ENCODE peak calls at places on chromosomes 1 and 21, in nine cellular contexts. One of them, this sample, is unnamed.

GRCh38 chr1:47332779-47333577 is 612 bp upstream of the CMPK1 start:
- DNase-seq in lower leg skin: no peak
- DNase-seq in heart left ventricle: no peak
- DNase-seq in endothelial cell of umbilical vein: peak
- DNase-seq in HCT116: no peak
- DNase-seq in A549: no peak
- DNase-seq in K562: no peak
- DNase-seq in body of pancreas: no peak
- DNase-seq in stomach: no peak
- DNase-seq in this sample: no peak

GRCh38 chr1:93346472-93346991 is 825 bp downstream of the DR1 start:
- DNase-seq in A549: no peak
- DNase-seq in K562: peak
- DNase-seq in lower leg skin: no peak
- DNase-seq in heart left ventricle: peak
- DNase-seq in endothelial cell of umbilical vein: peak
- DNase-seq in HCT116: no peak
- DNase-seq in stomach: no peak
- DNase-seq in body of pancreas: peak
- DNase-seq in this sample: no peak

GRCh38 chr1:169869426-169869825 is 24.3 kb downstream of the SCYL3 start:
- DNase-seq in K562: no peak
- DNase-seq in body of pancreas: no peak
- DNase-seq in A549: no peak
- DNase-seq in heart left ventricle: no peak
- DNase-seq in HCT116: no peak
- DNase-seq in endothelial cell of umbilical vein: no peak
- DNase-seq in stomach: no peak
- DNase-seq in lower leg skin: no peak
- DNase-seq in this sample: no peak

GRCh38 chr1:201307239-201307638 is 23.9 kb downstream of the PKP1 start:
- DNase-seq in HCT116: no peak
- DNase-seq in heart left ventricle: no peak
- DNase-seq in A549: no peak
- DNase-seq in endothelial cell of umbilical vein: no peak
- DNase-seq in K562: no peak
- DNase-seq in stomach: no peak
- DNase-seq in lower leg skin: no peak
- DNase-seq in body of pancreas: no peak
- DNase-seq in this sample: peak

GRCh38 chr1:221247050-221247449 is 367.8 kb downstream of the HLX start:
- DNase-seq in stomach: no peak
- DNase-seq in body of pancreas: no peak
- DNase-seq in HCT116: no peak
- DNase-seq in K562: no peak
- DNase-seq in A549: no peak
- DNase-seq in endothelial cell of umbilical vein: no peak
- DNase-seq in lower leg skin: no peak
- DNase-seq in heart left ventricle: no peak
- DNase-seq in this sample: no peak

GRCh38 chr1:84433253-84434080 is 35.2 kb downstream of the DNASE2B start:
- DNase-seq in A549: peak
- DNase-seq in lower leg skin: no peak
- DNase-seq in stomach: peak
- DNase-seq in body of pancreas: peak
- DNase-seq in endothelial cell of umbilical vein: peak
- DNase-seq in HCT116: peak
- DNase-seq in heart left ventricle: peak
- DNase-seq in K562: peak
- DNase-seq in this sample: peak

GRCh38 chr1:155191904-155192303 is 15.8 kb downstream of the THBS3 start:
- DNase-seq in heart left ventricle: peak
- DNase-seq in body of pancreas: no peak
- DNase-seq in HCT116: no peak
- DNase-seq in stomach: no peak
- DNase-seq in lower leg skin: no peak
- DNase-seq in A549: no peak
- DNase-seq in K562: no peak
- DNase-seq in endothelial cell of umbilical vein: no peak
- DNase-seq in this sample: no peak

GRCh38 chr1:14844359-14844758 is 245.9 kb downstream of the KAZN start:
- DNase-seq in HCT116: no peak
- DNase-seq in heart left ventricle: no peak
- DNase-seq in K562: no peak
- DNase-seq in stomach: no peak
- DNase-seq in A549: no peak
- DNase-seq in lower leg skin: no peak
- DNase-seq in endothelial cell of umbilical vein: no peak
- DNase-seq in body of pancreas: no peak
- DNase-seq in this sample: no peak

GRCh38 chr1:150272379-150272840 is at the start of gene C1orf54:
- DNase-seq in lower leg skin: no peak
- DNase-seq in body of pancreas: peak
- DNase-seq in heart left ventricle: peak
- DNase-seq in endothelial cell of umbilical vein: peak
- DNase-seq in A549: no peak
- DNase-seq in stomach: no peak
- DNase-seq in HCT116: no peak
- DNase-seq in K562: peak
- DNase-seq in this sample: no peak

GRCh38 chr21:15874610-15875009 is 144.8 kb downstream of the USP25 start:
- DNase-seq in heart left ventricle: no peak
- DNase-seq in K562: no peak
- DNase-seq in body of pancreas: no peak
- DNase-seq in lower leg skin: no peak
- DNase-seq in endothelial cell of umbilical vein: no peak
- DNase-seq in stomach: no peak
- DNase-seq in A549: no peak
- DNase-seq in HCT116: no peak
- DNase-seq in this sample: no peak

GRCh38 chr1:102151242-102151641 is 154.5 kb upstream of the OLFM3 start:
- DNase-seq in A549: no peak
- DNase-seq in K562: no peak
- DNase-seq in lower leg skin: no peak
- DNase-seq in HCT116: no peak
- DNase-seq in heart left ventricle: no peak
- DNase-seq in endothelial cell of umbilical vein: no peak
- DNase-seq in stomach: no peak
- DNase-seq in body of pancreas: no peak
- DNase-seq in this sample: no peak

GRCh38 chr1:219179293-219179692 is 5.6 kb downstream of the LYPLAL1 start:
- DNase-seq in A549: no peak
- DNase-seq in K562: no peak
- DNase-seq in endothelial cell of umbilical vein: no peak
- DNase-seq in body of pancreas: no peak
- DNase-seq in lower leg skin: no peak
- DNase-seq in heart left ventricle: no peak
- DNase-seq in stomach: no peak
- DNase-seq in HCT116: no peak
- DNase-seq in this sample: no peak

GRCh38 chr1:12177156-12177998 is 10.6 kb downstream of the TNFRSF1B start:
- DNase-seq in K562: no peak
- DNase-seq in endothelial cell of umbilical vein: peak
- DNase-seq in A549: no peak
- DNase-seq in body of pancreas: no peak
- DNase-seq in heart left ventricle: no peak
- DNase-seq in stomach: no peak
- DNase-seq in lower leg skin: no peak
- DNase-seq in HCT116: no peak
- DNase-seq in this sample: no peak

DNA sequence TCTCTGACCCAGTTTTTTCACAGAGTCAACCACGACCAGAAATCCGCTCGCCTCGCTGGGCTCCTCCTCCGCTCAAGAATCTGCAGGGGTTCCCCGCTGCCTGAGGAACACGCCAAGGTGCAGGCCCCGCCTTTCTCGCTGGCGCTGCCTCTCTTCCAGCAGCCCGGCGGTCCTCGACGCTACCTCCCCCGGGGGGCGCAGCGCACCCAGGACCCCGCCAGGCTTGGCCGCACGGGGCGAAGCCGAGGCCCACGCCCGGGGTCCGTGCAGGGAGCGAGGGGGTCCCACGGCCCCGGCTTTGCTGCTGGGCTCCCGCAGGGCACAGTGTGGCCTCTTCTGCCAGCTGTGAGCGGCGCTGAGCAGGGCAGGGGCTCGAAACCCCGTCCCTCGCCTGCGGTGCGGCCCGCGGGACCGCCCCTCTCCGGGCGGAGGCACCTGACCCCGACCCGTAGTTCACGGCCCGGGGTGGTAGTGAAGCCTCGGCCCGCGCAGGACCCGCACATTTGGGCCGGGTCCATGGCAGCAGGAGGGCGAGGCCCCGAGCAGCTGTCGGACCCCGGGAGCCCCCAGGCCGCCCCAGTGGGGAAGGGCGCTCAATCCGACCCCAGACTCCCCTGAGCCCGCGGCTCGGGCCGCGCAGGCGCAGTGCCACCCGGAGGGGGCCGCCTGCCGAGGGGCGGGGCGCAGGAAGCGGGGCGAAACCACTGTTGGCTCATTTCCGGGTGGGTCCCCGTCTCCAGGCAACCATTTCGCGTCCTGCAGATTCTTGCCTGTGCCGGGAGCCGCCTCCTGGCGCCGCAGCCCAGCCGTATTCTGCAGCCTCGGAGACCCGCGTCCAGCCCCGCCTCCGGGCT is 10.0 kb upstream of the MMEL1 start:
- DNase-seq in HCT116: peak
- DNase-seq in K562: peak
- DNase-seq in heart left ventricle: peak
- DNase-seq in stomach: peak
- DNase-seq in body of pancreas: peak
- DNase-seq in lower leg skin: peak
- DNase-seq in A549: peak
- DNase-seq in endothelial cell of umbilical vein: peak
- DNase-seq in this sample: peak
- TF ChIP-seq POLR2A in HCT116: peak
- TF ChIP-seq POLR2A in K562: peak
- TF ChIP-seq POLR2A in heart left ventricle: peak
- TF ChIP-seq POLR2A in stomach: peak
- TF ChIP-seq POLR2A in body of pancreas: peak
- TF ChIP-seq POLR2A in lower leg skin: no peak
- TF ChIP-seq POLR2A in A549: peak
- TF ChIP-seq POLR2A in endothelial cell of umbilical vein: peak
- TF ChIP-seq POLR2A in this sample: peak

GRCh38 chr1:206684003-206684402 is 702 bp upstream of the MAPKAPK2 start:
- DNase-seq in HCT116: no peak
- DNase-seq in stomach: no peak
- DNase-seq in endothelial cell of umbilical vein: no peak
- DNase-seq in body of pancreas: no peak
- DNase-seq in heart left ventricle: no peak
- DNase-seq in K562: no peak
- DNase-seq in A549: no peak
- DNase-seq in lower leg skin: peak
- DNase-seq in this sample: no peak

GRCh38 chr1:206683313-206683712 is 1.4 kb upstream of the MAPKAPK2 start:
- DNase-seq in A549: no peak
- DNase-seq in stomach: no peak
- DNase-seq in heart left ventricle: no peak
- DNase-seq in endothelial cell of umbilical vein: no peak
- DNase-seq in lower leg skin: peak
- DNase-seq in HCT116: no peak
- DNase-seq in body of pancreas: no peak
- DNase-seq in K562: no peak
- DNase-seq in this sample: no peak

GRCh38 chr1:206685749-206686485 is 1.2 kb downstream of the MAPKAPK2 start:
- DNase-seq in K562: peak
- DNase-seq in A549: peak
- DNase-seq in stomach: peak
- DNase-seq in HCT116: peak
- DNase-seq in endothelial cell of umbilical vein: peak
- DNase-seq in heart left ventricle: peak
- DNase-seq in body of pancreas: peak
- DNase-seq in lower leg skin: peak
- DNase-seq in this sample: peak

GRCh38 chr1:206685256-206685748 is 597 bp downstream of the MAPKAPK2 start:
- DNase-seq in A549: peak
- DNase-seq in heart left ventricle: peak
- DNase-seq in HCT116: no peak
- DNase-seq in lower leg skin: no peak
- DNase-seq in body of pancreas: peak
- DNase-seq in endothelial cell of umbilical vein: peak
- DNase-seq in K562: peak
- DNase-seq in stomach: no peak
- DNase-seq in this sample: peak

GRCh38 chr1:206684478-206685255 is at the start of gene MAPKAPK2:
- DNase-seq in lower leg skin: peak
- DNase-seq in HCT116: peak
- DNase-seq in stomach: peak
- DNase-seq in endothelial cell of umbilical vein: peak
- DNase-seq in body of pancreas: peak
- DNase-seq in A549: peak
- DNase-seq in heart left ventricle: peak
- DNase-seq in K562: peak
- DNase-seq in this sample: peak
- TF ChIP-seq POLR2A in lower leg skin: no peak
- TF ChIP-seq POLR2A in HCT116: no peak
- TF ChIP-seq POLR2A in stomach: no peak
- TF ChIP-seq POLR2A in endothelial cell of umbilical vein: no peak
- TF ChIP-seq POLR2A in body of pancreas: peak
- TF ChIP-seq POLR2A in A549: peak
- TF ChIP-seq POLR2A in heart left ventricle: no peak
- TF ChIP-seq POLR2A in K562: no peak
- TF ChIP-seq POLR2A in this sample: peak

GRCh38 chr1:234607091-234608025 is 2.6 kb downstream of the IRF2BP2 start:
- DNase-seq in A549: no peak
- DNase-seq in lower leg skin: peak
- DNase-seq in endothelial cell of umbilical vein: peak
- DNase-seq in HCT116: no peak
- DNase-seq in heart left ventricle: peak
- DNase-seq in K562: peak
- DNase-seq in stomach: peak
- DNase-seq in body of pancreas: peak
- DNase-seq in this sample: no peak
- TF ChIP-seq POLR2A in A549: no peak
- TF ChIP-seq POLR2A in lower leg skin: no peak
- TF ChIP-seq POLR2A in endothelial cell of umbilical vein: no peak
- TF ChIP-seq POLR2A in HCT116: peak
- TF ChIP-seq POLR2A in heart left ventricle: no peak
- TF ChIP-seq POLR2A in K562: no peak
- TF ChIP-seq POLR2A in stomach: no peak
- TF ChIP-seq POLR2A in body of pancreas: no peak
- TF ChIP-seq POLR2A in this sample: no peak

DNA sequence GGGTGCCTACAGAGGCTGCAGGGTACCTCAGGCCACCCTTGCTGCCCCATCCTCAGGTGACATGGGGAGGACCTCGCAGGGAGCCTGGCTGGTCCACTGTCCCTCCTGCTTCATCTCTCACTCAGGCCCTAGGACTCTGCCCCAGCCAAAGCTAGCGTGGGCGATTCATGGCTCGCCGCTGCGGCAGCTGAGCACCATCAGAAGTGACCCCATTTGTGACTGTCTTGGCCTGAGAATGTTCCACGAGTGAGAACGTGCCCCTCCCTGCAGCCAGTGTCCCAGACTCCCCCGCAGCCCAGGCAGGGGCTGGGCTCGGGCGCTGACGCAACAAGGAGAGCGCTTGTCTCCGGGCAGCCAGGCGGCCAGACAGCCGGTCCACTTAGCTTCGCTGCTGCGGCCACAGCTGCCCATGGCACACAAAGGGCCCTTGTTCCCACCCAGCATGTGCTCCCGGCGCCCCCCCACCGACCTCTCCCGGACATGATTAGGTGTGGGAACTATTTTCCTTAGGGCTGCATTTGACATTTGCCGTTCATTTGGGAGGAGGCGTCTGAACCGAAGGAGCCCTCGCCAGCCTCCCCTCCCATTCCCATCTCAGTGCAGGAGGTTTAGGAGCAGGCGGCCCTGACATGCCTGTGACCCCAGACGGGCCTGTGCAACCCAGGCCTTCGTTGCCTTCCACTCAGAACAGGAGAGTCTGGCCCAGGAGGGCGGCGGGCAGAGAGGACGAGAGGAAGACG is 19.3 kb upstream of the POFUT2 start:
- DNase-seq in A549: no peak
- DNase-seq in heart left ventricle: peak
- DNase-seq in HCT116: no peak
- DNase-seq in K562: peak
- DNase-seq in stomach: peak
- DNase-seq in endothelial cell of umbilical vein: no peak
- DNase-seq in lower leg skin: no peak
- DNase-seq in body of pancreas: peak
- DNase-seq in this sample: no peak
- TF ChIP-seq POLR2A in A549: no peak
- TF ChIP-seq POLR2A in heart left ventricle: no peak
- TF ChIP-seq POLR2A in HCT116: no peak
- TF ChIP-seq POLR2A in K562: no peak
- TF ChIP-seq POLR2A in stomach: no peak
- TF ChIP-seq POLR2A in endothelial cell of umbilical vein: no peak
- TF ChIP-seq POLR2A in lower leg skin: no peak
- TF ChIP-seq POLR2A in body of pancreas: peak
- TF ChIP-seq POLR2A in this sample: peak